ENCODE peak calls at places on chromosomes 11 and 22, in six cellular contexts. N, O, X, Z, S and K are unnamed samples.

GRCh38 chr11:90453525-90453924 is 230.7 kb upstream of the CHORDC1 start:
- DNase-seq in N (no peak), X (no peak), S (no peak), Z (no peak), O (no peak), K (no peak)

GRCh38 chr22:30606455-30607299 is at the start of gene TCN2:
- DNase-seq in S (peak; percentile 40), X (peak; percentile 63), N (peak; percentile 17), O (peak; percentile 91), Z (peak; percentile 87), K (peak; percentile 43)

GRCh38 chr11:44596541-44597276 is 31.2 kb downstream of the CD82 start:
- DNase-seq in X (peak; percentile 84), S (no peak), O (no peak), N (no peak), Z (no peak), K (no peak)

GRCh38 chr11:68970921-68971636 is 9.7 kb downstream of the MRGPRD start:
- DNase-seq in O (no peak), X (no peak), N (no peak), S (no peak), Z (no peak), K (no peak)

GRCh38 chr11:26522912-26523610 is 49.0 kb downstream of the MUC15 start:
- DNase-seq in N (peak; percentile 20), O (no peak), Z (peak; percentile 16), S (no peak), X (no peak), K (peak; percentile 76)

GRCh38 chr11:83025267-83025704 is 46.4 kb downstream of the RAB30 start:
- DNase-seq in S (no peak), O (peak; percentile 61), N (peak; percentile 57), X (peak; percentile 56), Z (peak; percentile 33), K (peak; percentile 76)

GRCh38 chr11:126355324-126355925 is at the start of gene ST3GAL4:
- DNase-seq in X (peak; percentile 71), N (peak; percentile 72), S (peak; percentile 60), Z (peak; percentile 78), O (peak; percentile 89), K (peak; percentile 10)

GRCh38 chr22:49213731-49214352 is 613.8 kb downstream of the BRD1 start:
- DNase-seq in N (no peak), X (no peak), Z (no peak), S (no peak), O (peak; percentile 6), K (no peak)

GRCh38 chr22:41285441-41285819 is 557 bp downstream of the RANGAP1 start:
- DNase-seq in Z (peak; percentile 98), N (peak; percentile 64), O (peak; percentile 94), X (peak; percentile 4), S (no peak), K (peak; percentile 13)

GRCh38 chr11:76047766-76048165 is 158.5 kb downstream of the WNT11 start:
- DNase-seq in X (no peak), N (no peak), Z (no peak), O (no peak), S (no peak), K (no peak)

GRCh38 chr11:122721964-122722266 is 66.4 kb downstream of the UBASH3B start:
- DNase-seq in X (no peak), S (no peak), N (no peak), Z (peak; percentile 85), O (no peak), K (no peak)

GRCh38 chr11:75350743-75351540 is 519 bp downstream of the ARRB1 start:
- DNase-seq in Z (no peak), S (no peak), X (no peak), O (peak; percentile 79), N (no peak), K (no peak)

GRCh38 chr11:125214466-125215204 is 50.1 kb downstream of the PKNOX2 start:
- DNase-seq in S (no peak), N (no peak), O (peak; percentile 58), X (no peak), Z (no peak), K (no peak)

GRCh38 chr22:47205562-47205961 is 443.1 kb downstream of the TBC1D22A start:
- DNase-seq in S (no peak), O (peak; percentile 40), X (no peak), Z (no peak), N (no peak), K (no peak)

GRCh38 chr22:24725736-24726135 is 48.8 kb downstream of the PIWIL3 start:
- DNase-seq in X (no peak), O (no peak), N (no peak), Z (no peak), S (no peak), K (no peak)